ENCODE peak calls at places on chromosome 3, in seven cellular contexts. One of them, this sample, is unnamed. For H3K36me3 and H3K4me1, the result is how much of the 10 kb centered on the place peaks cover.

GRCh38 chr3:85912981-85913380 is 954.2 kb downstream of the CADM2 start:
- DNase-seq in aorta: no peak
- DNase-seq in heart right ventricle: no peak
- DNase-seq in psoas muscle: no peak
- DNase-seq in spleen: no peak
- DNase-seq in testis: no peak
- DNase-seq in cardiac muscle cell: no peak
- DNase-seq in this sample: no peak

GRCh38 chr3:71389911-71390573 is 193.5 kb downstream of the FOXP1 start:
- DNase-seq in testis: peak
- DNase-seq in heart right ventricle: peak
- DNase-seq in spleen: peak
- DNase-seq in aorta: peak
- DNase-seq in cardiac muscle cell: peak
- DNase-seq in psoas muscle: peak
- DNase-seq in this sample: no peak

GRCh38 chr3:135362889-135363288 is 567.8 kb downstream of the EPHB1 start:
- DNase-seq in aorta: no peak
- DNase-seq in testis: no peak
- DNase-seq in psoas muscle: no peak
- DNase-seq in spleen: no peak
- DNase-seq in cardiac muscle cell: no peak
- DNase-seq in heart right ventricle: no peak
- DNase-seq in this sample: no peak

GRCh38 chr3:39000008-39000450 is 51.7 kb downstream of the SCN11A start:
- DNase-seq in testis: no peak
- DNase-seq in heart right ventricle: no peak
- DNase-seq in psoas muscle: no peak
- DNase-seq in spleen: no peak
- DNase-seq in cardiac muscle cell: peak
- DNase-seq in aorta: no peak
- DNase-seq in this sample: no peak

GRCh38 chr3:23264413-23264812 is 61.3 kb downstream of the UBE2E2 start:
- DNase-seq in cardiac muscle cell: no peak
- DNase-seq in spleen: no peak
- DNase-seq in heart right ventricle: no peak
- DNase-seq in testis: no peak
- DNase-seq in psoas muscle: no peak
- DNase-seq in aorta: no peak
- DNase-seq in this sample: no peak

GRCh38 chr3:125186261-125186770 is 26.2 kb downstream of the SLC12A8 start:
- DNase-seq in aorta: no peak
- DNase-seq in testis: peak
- DNase-seq in cardiac muscle cell: peak
- DNase-seq in psoas muscle: no peak
- DNase-seq in heart right ventricle: no peak
- DNase-seq in spleen: no peak
- DNase-seq in this sample: peak

GRCh38 chr3:14531856-14532395 is 8.2 kb downstream of the GRIP2 start:
- DNase-seq in testis: no peak
- DNase-seq in aorta: peak
- DNase-seq in cardiac muscle cell: no peak
- DNase-seq in psoas muscle: no peak
- DNase-seq in heart right ventricle: no peak
- DNase-seq in spleen: peak
- DNase-seq in this sample: no peak

GRCh38 chr3:48516571-48516970 is 12.6 kb upstream of the SHISA5 start:
- DNase-seq in spleen: peak
- DNase-seq in testis: no peak
- DNase-seq in heart right ventricle: no peak
- DNase-seq in psoas muscle: no peak
- DNase-seq in cardiac muscle cell: no peak
- DNase-seq in aorta: peak
- DNase-seq in this sample: no peak

GRCh38 chr3:48446425-48447193 is at the start of gene ATRIP:
- DNase-seq in psoas muscle: peak
- DNase-seq in spleen: peak
- DNase-seq in cardiac muscle cell: peak
- DNase-seq in heart right ventricle: peak
- DNase-seq in testis: peak
- DNase-seq in aorta: peak
- DNase-seq in this sample: peak

GRCh38 chr3:54506603-54507002 is 384.3 kb downstream of the CACNA2D3 start:
- DNase-seq in spleen: no peak
- DNase-seq in cardiac muscle cell: no peak
- DNase-seq in heart right ventricle: no peak
- DNase-seq in testis: no peak
- DNase-seq in psoas muscle: no peak
- DNase-seq in aorta: no peak
- DNase-seq in this sample: no peak

GRCh38 chr3:28033059-28033784 is 208.2 kb upstream of the CMC1 start:
- DNase-seq in psoas muscle: no peak
- DNase-seq in spleen: no peak
- DNase-seq in cardiac muscle cell: no peak
- DNase-seq in heart right ventricle: no peak
- DNase-seq in testis: no peak
- DNase-seq in aorta: no peak
- DNase-seq in this sample: no peak

GRCh38 chr3:64290864-64291263 is 65.6 kb upstream of the PRICKLE2 start:
- DNase-seq in testis: no peak
- DNase-seq in heart right ventricle: no peak
- DNase-seq in cardiac muscle cell: no peak
- DNase-seq in aorta: no peak
- DNase-seq in spleen: no peak
- DNase-seq in psoas muscle: no peak
- DNase-seq in this sample: no peak

GRCh38 chr3:59266551-59266950 is 216.7 kb upstream of the CFAP20DC start:
- DNase-seq in spleen: no peak
- DNase-seq in aorta: no peak
- DNase-seq in testis: no peak
- DNase-seq in cardiac muscle cell: no peak
- DNase-seq in psoas muscle: no peak
- DNase-seq in heart right ventricle: no peak
- DNase-seq in this sample: no peak

GRCh38 chr3:17937081-17937480 is 194.7 kb upstream of the TBC1D5 start:
- DNase-seq in cardiac muscle cell: no peak
- DNase-seq in spleen: no peak
- DNase-seq in testis: no peak
- DNase-seq in psoas muscle: no peak
- DNase-seq in aorta: no peak
- DNase-seq in heart right ventricle: no peak
- DNase-seq in this sample: no peak

GRCh38 chr3:197478746-197479668 is 76.8 kb downstream of the BDH1 start:
- DNase-seq in testis: peak
- DNase-seq in psoas muscle: no peak
- DNase-seq in heart right ventricle: no peak
- DNase-seq in cardiac muscle cell: no peak
- DNase-seq in spleen: no peak
- DNase-seq in aorta: no peak
- DNase-seq in this sample: no peak

GRCh38 chr3:23752126-23752525 is 53.6 kb upstream of the UBE2E1 start:
- DNase-seq in spleen: no peak
- DNase-seq in psoas muscle: no peak
- DNase-seq in heart right ventricle: no peak
- DNase-seq in testis: no peak
- DNase-seq in aorta: no peak
- DNase-seq in cardiac muscle cell: no peak
- DNase-seq in this sample: no peak

GRCh38 chr3:147589016-147589415 is 179.9 kb downstream of the ZIC1 start:
- DNase-seq in psoas muscle: no peak
- DNase-seq in heart right ventricle: no peak
- DNase-seq in aorta: no peak
- DNase-seq in testis: no peak
- DNase-seq in spleen: no peak
- DNase-seq in cardiac muscle cell: no peak
- DNase-seq in this sample: no peak

GRCh38 chr3:187112934-187113793 is 26.1 kb downstream of the RPL39L start:
- DNase-seq in cardiac muscle cell: no peak
- DNase-seq in spleen: no peak
- DNase-seq in heart right ventricle: no peak
- DNase-seq in aorta: no peak
- DNase-seq in testis: no peak
- DNase-seq in psoas muscle: no peak
- DNase-seq in this sample: no peak

GRCh38 chr3:194313642-194314430 is 37.3 kb downstream of the CPN2 start:
- DNase-seq in testis: peak
- DNase-seq in aorta: peak
- DNase-seq in psoas muscle: peak
- DNase-seq in cardiac muscle cell: no peak
- DNase-seq in spleen: peak
- DNase-seq in heart right ventricle: no peak
- DNase-seq in this sample: peak

GRCh38 chr3:18389108-18389733 is 35.9 kb downstream of the SATB1 start:
- DNase-seq in testis: no peak
- DNase-seq in cardiac muscle cell: peak
- DNase-seq in aorta: no peak
- DNase-seq in spleen: no peak
- DNase-seq in psoas muscle: no peak
- DNase-seq in heart right ventricle: no peak
- DNase-seq in this sample: no peak

GRCh38 chr3:31704651-31705179 is 172.0 kb downstream of the STT3B start:
- DNase-seq in aorta: peak
- DNase-seq in heart right ventricle: no peak
- DNase-seq in testis: peak
- DNase-seq in cardiac muscle cell: no peak
- DNase-seq in spleen: peak
- DNase-seq in psoas muscle: peak
- DNase-seq in this sample: no peak

GRCh38 chr3:194333212-194333980 is 17.7 kb downstream of the CPN2 start:
- DNase-seq in heart right ventricle: peak
- DNase-seq in testis: peak
- DNase-seq in aorta: peak
- DNase-seq in psoas muscle: peak
- DNase-seq in spleen: peak
- DNase-seq in cardiac muscle cell: peak
- DNase-seq in this sample: peak

GRCh38 chr3:11415099-11415498 is 142.9 kb downstream of the ATG7 start:
- DNase-seq in testis: no peak
- DNase-seq in heart right ventricle: no peak
- DNase-seq in spleen: no peak
- DNase-seq in aorta: no peak
- DNase-seq in cardiac muscle cell: no peak
- DNase-seq in psoas muscle: no peak
- DNase-seq in this sample: no peak

GRCh38 chr3:16916840-16917239 is 32.1 kb downstream of the PLCL2 start:
- DNase-seq in testis: no peak
- DNase-seq in heart right ventricle: peak
- DNase-seq in spleen: no peak
- DNase-seq in psoas muscle: no peak
- DNase-seq in aorta: no peak
- DNase-seq in cardiac muscle cell: no peak
- DNase-seq in this sample: no peak

GRCh38 chr3:56157693-56158092 is 310.6 kb downstream of the ERC2 start:
- DNase-seq in aorta: peak
- DNase-seq in testis: peak
- DNase-seq in psoas muscle: peak
- DNase-seq in cardiac muscle cell: no peak
- DNase-seq in heart right ventricle: no peak
- DNase-seq in spleen: no peak
- DNase-seq in this sample: no peak

GRCh38 chr3:44989141-44989540 is 13.1 kb downstream of the EXOSC7 start:
- DNase-seq in psoas muscle: no peak
- DNase-seq in cardiac muscle cell: no peak
- DNase-seq in heart right ventricle: no peak
- DNase-seq in testis: no peak
- DNase-seq in aorta: no peak
- DNase-seq in spleen: no peak
- DNase-seq in this sample: no peak
- H3K36me3 ChIP-seq in psoas muscle: under half
- H3K36me3 ChIP-seq in cardiac muscle cell: under half
- H3K36me3 ChIP-seq in heart right ventricle: under half
- H3K36me3 ChIP-seq in testis: under half
- H3K36me3 ChIP-seq in aorta: under half
- H3K36me3 ChIP-seq in spleen: under half
- H3K36me3 ChIP-seq in this sample: under half

DNA sequence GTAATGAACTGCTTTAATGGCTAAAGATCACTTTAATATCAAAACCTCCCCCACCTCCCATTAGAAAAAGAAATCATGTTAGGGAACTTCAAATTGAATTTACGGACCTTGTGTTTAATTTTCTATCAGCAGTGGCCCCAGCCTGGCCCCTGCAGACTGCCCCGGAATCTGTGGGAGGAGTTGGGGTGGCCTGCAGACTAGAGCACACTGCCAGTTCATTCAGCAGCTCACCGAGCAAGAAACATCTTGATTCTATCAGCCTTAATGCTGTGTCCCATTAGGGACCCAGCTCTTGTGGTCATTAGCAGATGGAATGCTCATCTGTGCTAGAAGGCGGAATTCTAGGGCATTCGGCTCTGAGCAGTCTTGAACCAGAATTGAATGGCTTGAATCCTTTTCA is 54.2 kb downstream of the FLNB start:
- DNase-seq in psoas muscle: no peak
- DNase-seq in spleen: no peak
- DNase-seq in aorta: no peak
- DNase-seq in cardiac muscle cell: no peak
- DNase-seq in testis: no peak
- DNase-seq in heart right ventricle: no peak
- DNase-seq in this sample: peak
- H3K4me1 ChIP-seq in psoas muscle: under half
- H3K4me1 ChIP-seq in spleen: under half
- H3K4me1 ChIP-seq in aorta: under half
- H3K4me1 ChIP-seq in cardiac muscle cell: under half
- H3K4me1 ChIP-seq in testis: under half
- H3K4me1 ChIP-seq in heart right ventricle: half or more
- H3K4me1 ChIP-seq in this sample: under half

DNA sequence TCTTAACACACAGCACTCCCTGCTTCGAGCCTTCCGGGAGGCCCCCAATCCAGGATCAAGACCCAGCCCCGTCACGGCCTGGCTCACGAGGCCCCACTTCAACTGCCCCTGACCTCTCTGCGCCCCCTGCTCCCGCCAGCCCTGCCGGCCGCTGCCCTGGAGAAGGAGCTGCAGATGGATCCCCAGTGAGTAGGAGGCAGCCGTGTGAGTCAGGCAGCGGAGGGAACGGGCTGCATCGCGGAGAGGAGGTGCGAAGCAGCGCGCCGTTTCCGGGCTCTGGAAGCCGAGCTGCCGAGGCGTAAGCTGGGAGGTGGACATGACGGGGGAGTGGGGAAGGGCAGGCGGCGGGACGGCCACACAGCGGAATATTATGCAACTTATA is 133.4 kb downstream of the TPRA1 start:
- DNase-seq in testis: peak
- DNase-seq in psoas muscle: peak
- DNase-seq in heart right ventricle: no peak
- DNase-seq in spleen: peak
- DNase-seq in aorta: peak
- DNase-seq in cardiac muscle cell: peak
- DNase-seq in this sample: no peak
- H3K4me3 ChIP-seq in testis: no peak
- H3K4me3 ChIP-seq in psoas muscle: no peak
- H3K4me3 ChIP-seq in heart right ventricle: no peak
- H3K4me3 ChIP-seq in spleen: no peak
- H3K4me3 ChIP-seq in aorta: no peak
- H3K4me3 ChIP-seq in cardiac muscle cell: no peak
- H3K4me3 ChIP-seq in this sample: no peak

DNA sequence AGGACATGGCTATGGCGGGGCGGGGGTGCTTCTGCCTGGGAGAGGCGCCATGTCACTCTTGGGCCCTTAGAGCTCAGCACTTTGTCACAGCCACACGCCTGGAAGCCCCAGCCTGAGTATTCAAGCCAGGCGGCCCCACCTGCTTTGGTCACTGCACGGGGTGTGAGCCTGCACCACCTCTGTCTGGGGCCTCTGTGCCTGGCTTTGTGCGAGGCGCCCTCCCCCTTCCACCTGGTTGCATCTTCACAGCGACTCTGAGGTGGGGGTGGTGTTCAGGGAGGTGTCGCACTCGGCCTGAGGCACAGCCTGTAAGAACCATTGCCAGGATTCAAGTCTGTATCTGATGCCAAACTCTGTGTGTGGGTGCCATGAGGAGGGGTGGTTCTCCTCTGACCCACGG is 24.1 kb downstream of the ACAD9 start:
- DNase-seq in testis: no peak
- DNase-seq in psoas muscle: no peak
- DNase-seq in cardiac muscle cell: no peak
- DNase-seq in heart right ventricle: no peak
- DNase-seq in spleen: no peak
- DNase-seq in aorta: no peak
- DNase-seq in this sample: no peak
- H3K36me3 ChIP-seq in testis: under half
- H3K36me3 ChIP-seq in psoas muscle: under half
- H3K36me3 ChIP-seq in cardiac muscle cell: half or more
- H3K36me3 ChIP-seq in heart right ventricle: half or more
- H3K36me3 ChIP-seq in spleen: under half
- H3K36me3 ChIP-seq in aorta: under half
- H3K36me3 ChIP-seq in this sample: under half

This sample was measured in uterus.